ENCODE peak calls at places on chromosomes 7 and 10, in four cellular contexts. B is H1, U is SK-N-SH, H is GM12878. I is an unnamed sample.

GRCh38 chr7:40570218-40570617 is 435.4 kb downstream of the SUGCT start:
- DNase-seq in B (peak), U (no peak), H (no peak), I (no peak)

GRCh38 chr10:93062499-93063216 is 2.1 kb downstream of the CYP26C1 start:
- DNase-seq in B (no peak), U (peak), H (no peak), I (no peak)

GRCh38 chr7:2445047-2445446 is 31.2 kb downstream of the GRIFIN start:
- DNase-seq in B (no peak), U (no peak), H (no peak), I (no peak)

GRCh38 chr7:114986181-114986800 is 64.4 kb downstream of the MDFIC start:
- DNase-seq in B (no peak), U (no peak), H (no peak), I (no peak)

GRCh38 chr10:131082201-131082850 is 229.2 kb downstream of the TCERG1L start:
- DNase-seq in B (no peak), U (no peak), H (no peak), I (no peak)

GRCh38 chr7:108417144-108417543 is 39.1 kb downstream of the NRCAM start:
- DNase-seq in B (no peak), U (no peak), H (no peak), I (no peak)

GRCh38 chr10:128077155-128077875 is 48.9 kb downstream of the MKI67 start:
- DNase-seq in B (no peak), U (no peak), H (no peak), I (no peak)

GRCh38 chr7:131045526-131045925 is 282.1 kb upstream of the MKLN1 start:
- DNase-seq in B (no peak), U (no peak), H (no peak), I (no peak)

GRCh38 chr7:2203551-2204300 is 29.0 kb downstream of the MAD1L1 start:
- DNase-seq in B (no peak), U (peak), H (no peak), I (peak)

GRCh38 chr7:71705217-71705616 is 573.3 kb downstream of the GALNT17 start:
- DNase-seq in B (no peak), U (no peak), H (no peak), I (no peak)

GRCh38 chr10:91381562-91381923 is 28.6 kb upstream of the HECTD2 start:
- DNase-seq in B (no peak), U (peak), H (no peak), I (no peak)

GRCh38 chr10:25682203-25682950 is 251.7 kb upstream of the MYO3A start:
- DNase-seq in B (no peak), U (peak), H (no peak), I (no peak)

GRCh38 chr7:47796347-47796746 is 151.9 kb downstream of the PKD1L1 start:
- DNase-seq in B (no peak), U (no peak), H (no peak), I (no peak)

GRCh38 chr7:112965506-112965905 is 121.1 kb downstream of the GPR85 start:
- DNase-seq in B (no peak), U (no peak), H (no peak), I (no peak)
- TF ChIP-seq CTCF in B (no peak), U (no peak), H (no peak), I (no peak)

GRCh38 chr10:88230251-88230650 is 352.9 kb downstream of the RNLS start:
- DNase-seq in B (no peak), U (no peak), H (no peak), I (no peak)

GRCh38 chr10:88232029-88232895 is 350.9 kb downstream of the RNLS start:
- DNase-seq in B (no peak), U (no peak), H (no peak), I (no peak)

GRCh38 chr10:88234332-88234731 is 348.8 kb downstream of the RNLS start:
- DNase-seq in B (no peak), U (no peak), H (no peak), I (no peak)

GRCh38 chr10:88233870-88234269 is 349.2 kb downstream of the RNLS start:
- DNase-seq in B (no peak), U (no peak), H (no peak), I (no peak)

DNA sequence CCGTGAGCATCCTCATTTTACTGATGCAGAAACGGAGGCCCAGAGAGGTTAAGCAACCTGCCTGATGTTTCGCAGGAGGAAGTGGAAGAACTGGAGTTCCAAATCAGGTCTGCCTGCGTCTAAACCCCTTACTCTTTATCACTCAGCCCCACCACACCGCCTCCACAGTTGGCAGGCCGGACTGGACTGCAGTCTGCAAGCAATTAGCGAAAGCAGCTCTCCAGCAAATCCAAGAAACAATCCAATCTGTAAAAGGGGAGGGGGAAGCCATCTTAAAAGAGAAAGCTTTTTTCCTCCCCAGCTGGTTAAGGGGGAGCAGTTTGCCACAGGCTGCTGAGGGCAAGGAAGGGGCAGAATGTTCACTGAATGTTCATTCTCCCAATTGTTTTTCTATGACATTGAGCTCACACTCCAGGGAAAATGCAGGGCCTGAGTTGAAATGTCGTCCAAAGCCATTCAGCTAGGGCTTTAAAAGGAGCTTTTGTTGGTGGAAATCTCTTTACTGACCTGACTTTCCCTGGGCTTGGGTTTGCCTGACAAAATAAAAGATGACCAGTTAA is 350.1 kb downstream of the RNLS start:
- DNase-seq in B (no peak), U (peak), H (no peak), I (no peak)
- TF ChIP-seq MAX in B (no peak), U (no peak), H (no peak), I (no peak)

DNA sequence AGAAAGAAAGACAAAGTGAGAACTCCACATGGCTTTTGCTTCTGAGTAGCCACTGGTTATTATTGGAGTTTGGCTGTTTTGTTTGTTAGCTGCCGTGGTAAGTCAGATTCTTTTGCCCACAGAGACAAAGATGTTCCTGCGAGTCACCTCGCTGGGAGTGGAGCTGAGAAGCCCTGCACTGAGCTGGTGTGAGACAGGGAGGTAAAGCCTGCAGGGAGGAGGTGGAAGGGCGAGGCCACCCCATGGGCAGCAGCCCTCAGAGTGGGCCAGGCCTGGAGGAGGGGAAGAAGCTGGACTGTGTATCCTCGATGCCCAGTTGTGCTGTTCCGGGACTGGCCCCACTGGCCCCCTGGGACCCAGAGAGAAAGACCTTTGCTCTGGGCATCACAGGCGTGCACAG is 14.3 kb upstream of the NOM1 start:
- DNase-seq in B (no peak), U (no peak), H (no peak), I (no peak)
- H3K4me3 ChIP-seq in B (no peak), U (no peak), H (no peak), I (no peak)

GRCh38 chr10:6050801-6051445 is 11.2 kb downstream of the IL2RA start:
- DNase-seq in B (no peak), U (peak), H (peak), I (peak)
- TF ChIP-seq CTCF in B (no peak), U (peak), H (peak), I (no peak)

GRCh38 chr10:117424171-117424570 is 48.9 kb upstream of the PDZD8 start:
- DNase-seq in B (no peak), U (no peak), H (no peak), I (no peak)
- TF ChIP-seq MAX in B (no peak), U (no peak), H (no peak), I (no peak)

GRCh38 chr10:89536013-89536354 is 590 bp upstream of the SLC16A12 start:
- DNase-seq in B (no peak), U (no peak), H (no peak), I (no peak)
- H3K4me3 ChIP-seq in B (peak), U (peak), H (no peak), I (no peak)

GRCh38 chr7:78019457-78020130 is 221.0 kb downstream of the PHTF2 start:
- DNase-seq in B (peak), U (peak), H (no peak), I (peak)
- TF ChIP-seq CTCF in B (no peak), U (no peak), H (no peak), I (no peak)

GRCh38 chr10:115046686-115047244 is 46.4 kb upstream of the ATRNL1 start:
- DNase-seq in B (no peak), U (no peak), H (no peak), I (no peak)

GRCh38 chr10:115045516-115045915 is 47.6 kb upstream of the ATRNL1 start:
- DNase-seq in B (no peak), U (no peak), H (no peak), I (no peak)

GRCh38 chr10:115049318-115049717 is 43.8 kb upstream of the ATRNL1 start:
- DNase-seq in B (no peak), U (no peak), H (no peak), I (no peak)

GRCh38 chr10:115049957-115050356 is 43.2 kb upstream of the ATRNL1 start:
- DNase-seq in B (no peak), U (no peak), H (no peak), I (no peak)

DNA sequence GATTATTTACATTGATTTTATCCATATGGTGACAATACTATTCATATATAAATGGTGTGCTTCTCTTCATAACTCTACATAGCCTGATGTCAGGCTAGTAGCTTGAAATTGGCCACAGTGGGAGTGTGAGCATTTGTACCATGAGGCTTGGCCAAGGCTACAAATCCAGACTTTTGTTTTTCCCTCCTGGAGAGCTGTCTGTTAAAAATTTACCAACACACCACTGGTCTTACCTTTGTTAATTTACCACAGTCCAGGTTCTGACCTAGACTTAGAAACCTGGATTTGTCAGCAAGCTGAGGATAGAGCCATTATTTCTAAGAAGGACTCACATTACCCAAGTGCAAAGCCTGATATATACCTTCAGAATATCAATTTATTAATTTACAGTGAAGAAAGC is 45.5 kb upstream of the ATRNL1 start:
- DNase-seq in B (no peak), U (no peak), H (no peak), I (no peak)
- TF ChIP-seq MAX in B (no peak), U (no peak), H (no peak), I (no peak)